ENCODE peak calls at places on chromosomes 6 and 20, in six cellular contexts. E is heart right ventricle, M is type B pancreatic cell, D is neuronal stem cell, Z is BJ, X is brain microvascular endothelial cell. G is an unnamed sample.

GRCh38 chr6:2129076-2129695 is 116.2 kb downstream of the GMDS start:
- DNase-seq in E (no peak), Z (no peak), X (no peak), D (no peak), M (no peak), G (no peak)

GRCh38 chr6:134541001-134541400 is 223.1 kb upstream of the SGK1 start:
- DNase-seq in E (no peak), X (no peak), D (no peak), M (no peak), Z (no peak), G (no peak)

GRCh38 chr6:100449239-100449691 is 15.5 kb downstream of the SIM1 start:
- DNase-seq in D (no peak), M (no peak), Z (no peak), X (no peak), E (no peak), G (no peak)

GRCh38 chr6:37680668-37681067 is 17.0 kb downstream of the MDGA1 start:
- DNase-seq in M (no peak), Z (no peak), E (no peak), D (no peak), X (no peak), G (no peak)

GRCh38 chr6:105194591-105194990 is 14.8 kb upstream of the POPDC3 start:
- DNase-seq in E (no peak), Z (no peak), M (no peak), X (no peak), D (no peak), G (no peak)

GRCh38 chr6:7215140-7215539 is 97.9 kb downstream of the SSR1 start:
- DNase-seq in E (no peak), M (no peak), X (peak), D (no peak), Z (no peak), G (no peak)

GRCh38 chr20:25058051-25058796 is at the start of gene ACSS1:
- DNase-seq in D (no peak), X (no peak), M (no peak), Z (no peak), E (peak), G (peak)

GRCh38 chr20:25865715-25866656 is 169.3 kb upstream of the ZNF337 start:
- DNase-seq in Z (no peak), X (peak), E (peak), D (peak), M (peak), G (peak)

GRCh38 chr6:145032562-145032961 is 702.8 kb downstream of the EPM2A start:
- DNase-seq in D (no peak), M (no peak), Z (no peak), X (no peak), E (no peak), G (no peak)

GRCh38 chr20:47198254-47198671 is 158.2 kb downstream of the ZMYND8 start:
- DNase-seq in M (no peak), Z (no peak), D (no peak), E (no peak), X (no peak), G (no peak)

GRCh38 chr6:43740961-43741764 is 28.8 kb upstream of the VEGFA start:
- DNase-seq in D (no peak), E (no peak), X (no peak), Z (no peak), M (no peak), G (no peak)

GRCh38 chr20:41531876-41532275 is 86.3 kb downstream of the CHD6 start:
- DNase-seq in D (no peak), E (no peak), X (no peak), Z (no peak), M (no peak), G (no peak)

GRCh38 chr20:19815553-19815991 is 57.5 kb downstream of the RIN2 start:
- DNase-seq in M (no peak), E (peak), D (no peak), Z (peak), X (peak), G (no peak)

GRCh38 chr6:149440735-149441662 is 40.9 kb downstream of the SUMO4 start:
- DNase-seq in X (no peak), D (no peak), M (no peak), Z (no peak), E (no peak), G (peak)

GRCh38 chr6:6704423-6705060 is 116.0 kb downstream of the LY86 start:
- DNase-seq in X (no peak), M (no peak), Z (no peak), D (no peak), E (no peak), G (no peak)

GRCh38 chr6:8191629-8192028 is 89.3 kb upstream of the EEF1E1 start:
- DNase-seq in Z (no peak), E (no peak), X (no peak), M (no peak), D (no peak), G (no peak)

GRCh38 chr6:11622156-11622555 is 84.6 kb downstream of the TMEM170B start:
- DNase-seq in M (no peak), D (no peak), E (no peak), Z (no peak), X (no peak), G (no peak)

GRCh38 chr20:59821201-59821600 is 112.2 kb downstream of the SYCP2 start:
- DNase-seq in X (no peak), Z (no peak), M (no peak), E (no peak), D (no peak), G (peak)

GRCh38 chr20:32585519-32586127 is 490 bp upstream of the NOL4L start:
- DNase-seq in Z (no peak), D (no peak), X (no peak), M (no peak), E (no peak), G (no peak)